ENCODE peak calls at places on chromosomes 7 and 10, in eight cellular contexts. N is thoracic aorta, V is heart right ventricle, K is Caco-2, I is dorsolateral prefrontal cortex, X is OCI-LY7, H is SK-N-SH, R is heart left ventricle. M is an unnamed sample.

GRCh38 chr7:115851291-115851690 is 179.3 kb downstream of the TFEC start:
- DNase-seq in N (no peak), K (peak), X (peak), H (no peak), I (no peak), V (no peak), R (no peak), M (peak)

GRCh38 chr10:101467286-101467770 is 113.4 kb downstream of the BTRC start:
- DNase-seq in N (no peak), X (peak), H (peak), K (peak), R (no peak), V (no peak), I (no peak), M (peak)

GRCh38 chr7:69550991-69551390 is 47.3 kb upstream of the AUTS2 start:
- DNase-seq in N (no peak), K (no peak), I (no peak), V (no peak), H (no peak), R (no peak), X (no peak), M (no peak)

GRCh38 chr7:137952406-137952805 is 49.5 kb downstream of the CREB3L2 start:
- DNase-seq in X (no peak), R (no peak), N (no peak), H (no peak), I (no peak), V (no peak), K (no peak), M (no peak)

GRCh38 chr7:91310829-91311460 is 46.7 kb downstream of the FZD1 start:
- DNase-seq in K (no peak), V (no peak), X (no peak), N (no peak), I (no peak), R (no peak), H (no peak), M (no peak)

GRCh38 chr7:47128719-47129118 is 453.2 kb downstream of the TNS3 start:
- DNase-seq in K (no peak), X (no peak), I (no peak), V (no peak), N (no peak), H (no peak), R (no peak), M (no peak)

GRCh38 chr7:31074403-31074802 is 22.3 kb downstream of the ADCYAP1R1 start:
- DNase-seq in H (no peak), K (no peak), X (no peak), V (peak), R (peak), I (peak), N (no peak), M (no peak)

GRCh38 chr7:138285129-138285528 is 174.9 kb upstream of the TRIM24 start:
- DNase-seq in X (no peak), N (no peak), I (no peak), H (no peak), V (no peak), K (no peak), R (no peak), M (no peak)

GRCh38 chr10:89382757-89383156 is 4.9 kb downstream of the IFIT1B start:
- DNase-seq in I (no peak), K (no peak), V (no peak), N (no peak), X (no peak), H (no peak), R (no peak), M (no peak)

DNA sequence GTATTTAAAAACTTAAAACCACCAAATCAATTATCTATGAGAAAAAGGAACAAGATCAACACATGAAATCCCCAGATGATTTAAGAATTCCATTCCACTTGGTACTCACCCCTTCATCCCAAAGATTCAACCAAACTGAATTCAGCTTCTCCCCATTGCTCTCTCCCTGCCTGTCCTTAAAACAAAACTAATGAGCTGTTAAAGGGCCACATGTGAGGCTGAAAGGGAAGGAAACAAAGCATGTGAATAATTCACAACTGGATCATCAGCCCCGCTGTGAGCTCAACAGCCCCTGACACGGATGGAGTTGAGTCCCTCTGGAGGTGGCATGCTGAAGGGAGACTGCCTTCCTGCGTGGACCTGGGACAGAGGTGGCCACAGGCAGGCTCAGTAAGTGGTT is 32.9 kb downstream of the VOPP1 start:
- DNase-seq in V (no peak), N (no peak), R (no peak), X (no peak), K (no peak), I (no peak), H (no peak), M (no peak)
- H3K4me3 ChIP-seq in V (no peak), N (no peak), R (no peak), X (no peak), K (no peak), I (no peak), H (no peak), M (no peak)

DNA sequence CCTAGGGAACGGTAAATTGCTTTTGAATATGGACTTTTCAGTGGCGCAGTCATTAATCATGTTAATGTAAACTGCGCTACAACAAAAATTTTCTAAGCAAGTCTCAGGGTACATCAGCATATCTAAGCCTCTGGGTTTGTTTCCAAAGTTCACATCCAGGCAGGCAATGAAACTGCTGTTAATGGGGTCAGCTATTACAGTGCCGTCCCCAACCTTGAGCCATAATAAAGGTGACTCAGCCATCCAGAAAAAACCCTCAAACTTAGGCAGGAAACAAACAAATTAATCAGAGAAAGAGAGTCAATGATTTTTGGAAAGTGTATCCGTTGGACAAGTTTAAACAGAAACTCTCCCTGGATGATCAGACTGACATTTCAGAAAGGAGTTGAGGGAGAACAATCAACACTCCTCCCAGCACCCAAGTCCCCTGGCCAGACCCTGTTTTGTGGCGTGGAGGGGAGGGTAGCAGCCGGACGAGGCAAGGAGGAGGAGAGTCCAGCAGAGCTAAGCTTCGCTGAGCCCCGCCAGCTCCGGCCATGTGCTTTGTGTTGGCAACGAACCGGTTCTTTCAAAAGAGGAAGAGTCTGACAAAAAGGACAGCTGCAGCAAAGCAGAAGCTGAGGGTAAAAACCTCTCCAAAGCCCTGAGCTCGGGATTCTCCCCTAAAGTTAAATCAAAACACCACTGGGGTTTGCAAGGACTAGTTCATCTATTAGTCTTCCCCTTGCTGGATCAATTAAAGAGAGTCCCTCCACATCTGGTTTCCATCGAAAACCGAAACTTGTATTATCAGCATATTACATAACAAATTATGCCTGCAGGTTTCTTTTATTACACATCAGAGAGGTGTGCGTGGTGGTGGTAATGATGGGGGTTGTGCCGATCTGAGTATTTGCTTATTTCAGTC is 3.6 kb downstream of the FAM53B start:
- DNase-seq in X (peak), R (peak), K (no peak), N (no peak), H (no peak), V (peak), I (peak), M (no peak)
- H3K4me3 ChIP-seq in X (peak), R (peak), K (no peak), N (peak), H (no peak), V (peak), I (peak), M (peak)

GRCh38 chr10:116767235-116767634 is 24.9 kb upstream of the HSPA12A start:
- DNase-seq in V (peak), I (no peak), H (no peak), R (peak), X (no peak), N (no peak), K (no peak), M (no peak)
- H3K4me3 ChIP-seq in V (no peak), I (no peak), H (no peak), R (no peak), X (no peak), N (no peak), K (no peak), M (no peak)

GRCh38 chr7:8408871-8409270 is 24.5 kb upstream of the NXPH1 start:
- DNase-seq in H (no peak), N (no peak), V (no peak), K (no peak), R (no peak), X (no peak), I (no peak), M (no peak)

GRCh38 chr7:8418627-8419245 is 14.7 kb upstream of the NXPH1 start:
- DNase-seq in X (peak), R (peak), I (peak), K (peak), V (no peak), N (no peak), H (peak), M (peak)

GRCh38 chr7:8411103-8411502 is 22.3 kb upstream of the NXPH1 start:
- DNase-seq in N (no peak), R (no peak), I (no peak), X (no peak), H (no peak), V (no peak), K (no peak), M (no peak)

GRCh38 chr7:8413600-8413999 is 19.8 kb upstream of the NXPH1 start:
- DNase-seq in K (no peak), N (no peak), I (no peak), X (no peak), V (no peak), R (no peak), H (no peak), M (no peak)
- H3K4me3 ChIP-seq in K (no peak), N (no peak), I (no peak), X (no peak), V (no peak), R (no peak), H (no peak), M (no peak)

DNA sequence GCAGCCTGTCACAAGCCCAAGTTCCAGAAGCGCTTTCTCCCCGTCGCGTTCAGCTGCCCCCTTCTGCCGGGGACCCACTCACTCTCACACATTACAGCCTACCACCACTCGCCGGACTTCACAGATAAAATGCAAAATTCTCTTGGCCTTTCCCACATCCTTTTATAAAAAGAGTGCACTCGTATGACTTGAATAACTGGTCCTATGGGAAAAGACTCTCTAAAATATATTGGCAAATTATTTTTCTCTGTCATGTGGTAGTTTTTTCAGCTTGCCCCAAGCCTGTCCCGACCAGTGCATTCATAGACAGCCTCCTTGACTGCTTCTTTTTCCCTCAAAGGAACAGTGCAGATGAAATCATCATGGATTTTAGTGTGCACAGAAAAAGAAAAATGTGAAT is 1.3 kb downstream of the INHBA start:
- DNase-seq in V (no peak), X (no peak), I (no peak), R (no peak), H (no peak), N (no peak), K (no peak), M (no peak)
- H3K4me3 ChIP-seq in V (no peak), X (no peak), I (no peak), R (peak), H (peak), N (peak), K (no peak), M (no peak)

GRCh38 chr10:7969623-7970022 is 84.9 kb upstream of the GATA3 start:
- DNase-seq in H (no peak), X (no peak), K (no peak), R (no peak), V (no peak), N (no peak), I (no peak), M (no peak)
- H3K4me3 ChIP-seq in H (no peak), X (no peak), K (no peak), R (no peak), V (no peak), N (no peak), I (no peak), M (no peak)

M was measured in Jurkat, Clone E6-1.